ENCODE peak calls at places on chromosome 2, in ten cellular contexts. L is aorta, Q is foreskin keratinocyte, P is GM12878, U is mesendoderm, E is GM23338, V is mesenchymal stem cell, N is esophagus squamous epithelium, R is tibial nerve, A is DND-41. K is an unnamed sample. For H3K4me1, the result is how much of the 10 kb centered on the place peaks cover.

GRCh38 chr2:101766871-101767739 is 69.6 kb downstream of the MAP4K4 start:
- DNase-seq in P (no peak), L (no peak), Q (peak), R (no peak), N (no peak), V (peak), A (no peak), U (peak), E (peak), K (no peak)

GRCh38 chr2:168454737-168455691 is 1.1 kb upstream of the CERS6 start:
- DNase-seq in E (no peak), U (no peak), R (no peak), L (no peak), N (no peak), P (no peak), A (no peak), Q (no peak), V (no peak), K (no peak)

GRCh38 chr2:12827721-12828120 is 111.0 kb downstream of the TRIB2 start:
- DNase-seq in E (no peak), A (no peak), V (no peak), U (no peak), L (no peak), R (no peak), N (no peak), Q (no peak), P (no peak), K (no peak)

GRCh38 chr2:112713585-112713925 is 7.3 kb upstream of the NT5DC4 start:
- DNase-seq in E (no peak), A (no peak), L (no peak), P (no peak), V (no peak), U (no peak), Q (no peak), R (no peak), N (no peak), K (no peak)

GRCh38 chr2:86305195-86305975 is 32.0 kb downstream of the REEP1 start:
- DNase-seq in V (no peak), N (no peak), A (no peak), Q (no peak), P (no peak), E (no peak), R (no peak), U (no peak), L (no peak), K (no peak)

GRCh38 chr2:12020833-12021469 is 274.5 kb downstream of the LPIN1 start:
- DNase-seq in U (no peak), L (no peak), V (no peak), A (no peak), N (no peak), E (no peak), P (no peak), R (no peak), Q (no peak), K (no peak)

GRCh38 chr2:88835726-88836125 is 144.3 kb downstream of the RPIA start:
- DNase-seq in A (no peak), U (no peak), V (no peak), N (no peak), Q (no peak), R (no peak), E (no peak), P (no peak), L (no peak), K (no peak)

GRCh38 chr2:158774663-158775062 is 20.5 kb upstream of the DAPL1 start:
- DNase-seq in P (no peak), E (no peak), Q (no peak), L (no peak), V (no peak), U (no peak), N (no peak), R (no peak), A (no peak), K (no peak)

GRCh38 chr2:242075163-242075562 is 205.6 kb downstream of the RTP5 start:
- DNase-seq in Q (no peak), R (no peak), V (peak), U (no peak), L (no peak), E (no peak), N (no peak), A (no peak), P (no peak), K (no peak)

GRCh38 chr2:86037795-86038192 is 67.9 kb downstream of the POLR1A start:
- DNase-seq in R (no peak), P (no peak), V (no peak), L (peak), N (no peak), U (no peak), Q (no peak), E (no peak), A (peak), K (peak)

GRCh38 chr2:64263315-64263714 is 119.1 kb upstream of the PELI1 start:
- DNase-seq in N (no peak), U (no peak), E (no peak), L (no peak), V (peak), R (no peak), Q (peak), P (no peak), A (no peak), K (no peak)

GRCh38 chr2:222673883-222674282 is 2.4 kb downstream of the MOGAT1 start:
- DNase-seq in E (peak), A (no peak), U (peak), V (no peak), N (no peak), Q (no peak), L (no peak), P (no peak), R (no peak), K (no peak)

GRCh38 chr2:85754313-85755095 is 713 bp downstream of the ATOH8 start:
- DNase-seq in U (peak), L (peak), A (peak), R (no peak), P (no peak), E (peak), V (peak), N (no peak), Q (peak), K (no peak)

GRCh38 chr2:9358846-9359245 is 64.5 kb downstream of the ITGB1BP1 start:
- DNase-seq in U (no peak), V (no peak), L (no peak), Q (no peak), E (no peak), N (no peak), A (no peak), P (no peak), R (no peak), K (no peak)

GRCh38 chr2:237535385-237536082 is 30.8 kb upstream of the PRLH start:
- DNase-seq in V (no peak), P (no peak), R (no peak), Q (no peak), E (no peak), U (no peak), L (no peak), A (no peak), N (no peak), K (no peak)

GRCh38 chr2:232481322-232482140 is 6.1 kb downstream of the ECEL1 start:
- DNase-seq in P (no peak), V (no peak), U (no peak), R (no peak), Q (no peak), A (no peak), N (no peak), L (peak), E (no peak), K (peak)

GRCh38 chr2:221480251-221480650 is 91.9 kb downstream of the EPHA4 start:
- DNase-seq in V (no peak), L (no peak), N (no peak), U (no peak), E (no peak), A (no peak), Q (no peak), P (no peak), R (no peak), K (no peak)

GRCh38 chr2:60840880-60841279 is 40.5 kb upstream of the REL start:
- DNase-seq in N (no peak), L (no peak), U (no peak), R (no peak), V (no peak), Q (no peak), E (no peak), A (no peak), P (peak), K (no peak)

GRCh38 chr2:223979730-223980396 is 22.6 kb downstream of the MRPL44 start:
- DNase-seq in N (no peak), R (no peak), Q (no peak), U (no peak), L (no peak), P (no peak), A (peak), E (no peak), V (peak), K (no peak)

GRCh38 chr2:238163494-238164198 is 4.9 kb downstream of the ERFE start:
- DNase-seq in R (no peak), N (no peak), Q (no peak), P (no peak), E (peak), V (no peak), L (peak), U (no peak), A (no peak), K (no peak)

GRCh38 chr2:70371753-70372152 is 69.9 kb upstream of the FAM136A start:
- DNase-seq in R (no peak), E (no peak), A (no peak), P (no peak), N (no peak), V (peak), U (no peak), L (no peak), Q (peak), K (no peak)

GRCh38 chr2:9258953-9259399 is 52.4 kb downstream of the ASAP2 start:
- DNase-seq in A (no peak), U (no peak), R (no peak), Q (no peak), V (no peak), N (no peak), L (peak), P (no peak), E (no peak), K (no peak)

GRCh38 chr2:181228661-181229060 is 228.5 kb upstream of the ITGA4 start:
- DNase-seq in P (no peak), E (no peak), A (no peak), Q (no peak), R (no peak), V (no peak), U (no peak), L (no peak), N (no peak), K (no peak)

GRCh38 chr2:226909131-226909530 is 73.3 kb downstream of the RHBDD1 start:
- DNase-seq in N (no peak), U (no peak), P (no peak), R (no peak), Q (no peak), E (no peak), A (no peak), L (no peak), V (no peak), K (no peak)
- H3K4me1 ChIP-seq in N (under half), U (under half), P (under half), R (under half), Q (under half), E (under half), A (under half), L (under half), V (under half), K (under half)

GRCh38 chr2:55009277-55010055 is 40.8 kb downstream of the RTN4 start:
- DNase-seq in Q (no peak), R (no peak), A (no peak), U (no peak), P (no peak), E (no peak), N (no peak), L (no peak), V (peak), K (no peak)
- H3K4me1 ChIP-seq in Q (half or more), R (under half), A (under half), U (under half), P (under half), E (half or more), N (under half), L (under half), V (under half), K (under half)

GRCh38 chr2:78718483-78718882 is 307.0 kb upstream of the REG3G start:
- DNase-seq in V (peak), U (peak), L (no peak), A (no peak), N (no peak), Q (no peak), R (no peak), P (no peak), E (peak), K (no peak)
- H3K4me1 ChIP-seq in V (under half), U (under half), L (under half), A (under half), N (under half), Q (under half), R (under half), P (under half), E (under half), K (under half)

GRCh38 chr2:207534390-207534789 is 4.6 kb downstream of the CREB1 start:
- DNase-seq in P (no peak), L (no peak), E (no peak), N (no peak), U (no peak), A (no peak), R (no peak), V (no peak), Q (no peak), K (no peak)
- H3K4me1 ChIP-seq in P (under half), L (under half), E (under half), N (under half), U (under half), A (under half), R (under half), V (under half), Q (under half), K (half or more)

DNA sequence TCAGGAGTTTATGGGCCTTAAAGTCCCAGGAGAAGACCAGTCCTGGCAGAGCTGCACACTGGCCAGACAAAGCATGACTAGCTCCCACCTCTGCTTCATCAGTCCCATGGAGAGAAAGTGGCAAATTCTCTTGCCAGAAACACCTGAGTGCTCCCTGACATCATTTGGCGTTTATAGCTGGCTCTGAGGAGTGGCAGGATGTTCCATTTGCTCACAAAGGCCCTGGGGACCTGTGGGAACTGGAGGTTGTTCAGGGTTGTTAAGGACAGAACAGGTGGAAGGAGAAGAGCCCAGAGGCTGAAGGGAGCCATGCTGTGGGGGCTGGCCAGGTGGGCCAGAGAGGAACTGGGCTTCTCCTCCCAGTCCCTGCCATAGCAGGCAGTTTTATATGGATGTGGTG is 56.1 kb downstream of the RPL37A start:
- DNase-seq in V (no peak), A (peak), L (no peak), P (no peak), R (no peak), U (no peak), Q (no peak), N (no peak), E (no peak), K (no peak)
- H3K4me1 ChIP-seq in V (under half), A (under half), L (under half), P (under half), R (under half), U (under half), Q (under half), N (under half), E (under half), K (under half)

GRCh38 chr2:182545420-182546167 is 118.8 kb upstream of the PDE1A start:
- DNase-seq in P (no peak), A (no peak), Q (no peak), U (no peak), L (no peak), R (no peak), E (no peak), V (no peak), N (no peak), K (no peak)
- H3K4me1 ChIP-seq in P (under half), A (under half), Q (under half), U (under half), L (under half), R (under half), E (under half), V (under half), N (under half), K (under half)

K was measured in CD8-positive, alpha-beta memory T cell.